ENCODE peak calls at places on chromosomes 1 and 21, in ten cellular contexts. U, J, P, N, E, X, K, W, T and S are unnamed samples. For H3K9me3, the result is how much of the 10 kb centered on the place peaks cover.

GRCh38 chr1:201488817-201489581 is 17.9 kb downstream of the CSRP1 start:
- DNase-seq in U (no peak), J (no peak), P (no peak), N (no peak), E (no peak), X (no peak), K (peak), W (no peak), T (no peak), S (no peak)

GRCh38 chr1:174447866-174448530 is at the start of gene GPR52:
- DNase-seq in U (no peak), J (no peak), P (no peak), N (no peak), E (no peak), X (no peak), K (no peak), W (no peak), T (no peak), S (no peak)

GRCh38 chr1:56094168-56094567 is 485.2 kb downstream of the PLPP3 start:
- DNase-seq in U (no peak), J (no peak), P (no peak), N (no peak), E (no peak), X (no peak), K (no peak), W (no peak), T (no peak), S (no peak)

GRCh38 chr21:28127390-28127789 is 865.3 kb downstream of the LTN1 start:
- DNase-seq in U (no peak), J (no peak), P (no peak), N (no peak), E (no peak), X (no peak), K (no peak), W (no peak), T (no peak), S (no peak)

GRCh38 chr1:243950166-243950565 is 100.1 kb upstream of the AKT3 start:
- DNase-seq in U (no peak), J (no peak), P (no peak), N (no peak), E (no peak), X (no peak), K (peak), W (no peak), T (no peak), S (no peak)

GRCh38 chr1:1004780-1005697 is 5.1 kb upstream of the HES4 start:
- DNase-seq in U (no peak), J (no peak), P (peak), N (no peak), E (no peak), X (no peak), K (no peak), W (no peak), T (peak), S (no peak)

GRCh38 chr1:200659269-200659668 is 10.4 kb downstream of the DDX59 start:
- DNase-seq in U (peak), J (no peak), P (no peak), N (no peak), E (no peak), X (no peak), K (peak), W (no peak), T (no peak), S (no peak)

GRCh38 chr1:9112961-9113880 is 15.7 kb downstream of the GPR157 start:
- DNase-seq in U (no peak), J (no peak), P (no peak), N (no peak), E (no peak), X (no peak), K (peak), W (no peak), T (no peak), S (no peak)

GRCh38 chr1:9478021-9478420 is 61.2 kb upstream of the SLC25A33 start:
- DNase-seq in U (no peak), J (no peak), P (no peak), N (no peak), E (no peak), X (no peak), K (no peak), W (no peak), T (no peak), S (no peak)

GRCh38 chr1:228161866-228162265 is 3.7 kb upstream of the IBA57 start:
- DNase-seq in U (no peak), J (no peak), P (no peak), N (no peak), E (no peak), X (no peak), K (no peak), W (no peak), T (no peak), S (no peak)

GRCh38 chr1:94118013-94118412 is 2.9 kb downstream of the ABCA4 start:
- DNase-seq in U (no peak), J (no peak), P (no peak), N (no peak), E (no peak), X (no peak), K (no peak), W (peak), T (no peak), S (no peak)

GRCh38 chr1:206453111-206453510 is 17.2 kb upstream of the IKBKE start:
- DNase-seq in U (no peak), J (no peak), P (no peak), N (no peak), E (no peak), X (no peak), K (no peak), W (no peak), T (no peak), S (no peak)

GRCh38 chr1:31744165-31744888 is 19.8 kb downstream of the ADGRB2 start:
- DNase-seq in U (no peak), J (no peak), P (no peak), N (peak), E (no peak), X (no peak), K (no peak), W (no peak), T (no peak), S (no peak)

GRCh38 chr1:230868736-230869385 is 540 bp upstream of the C1orf198 start:
- DNase-seq in U (no peak), J (no peak), P (peak), N (peak), E (no peak), X (no peak), K (peak), W (no peak), T (no peak), S (no peak)

GRCh38 chr1:1371354-1371740 is 3.7 kb downstream of the AURKAIP1 start:
- DNase-seq in U (no peak), J (no peak), P (no peak), N (no peak), E (no peak), X (peak), K (no peak), W (no peak), T (no peak), S (no peak)

GRCh38 chr1:15735304-15736034 is 589 bp upstream of the SLC25A34 start:
- DNase-seq in U (no peak), J (no peak), P (no peak), N (no peak), E (no peak), X (no peak), K (no peak), W (no peak), T (no peak), S (no peak)

GRCh38 chr21:24693779-24694178 is 913.5 kb downstream of the MRPL39 start:
- DNase-seq in U (no peak), J (no peak), P (no peak), N (no peak), E (no peak), X (no peak), K (no peak), W (no peak), T (no peak), S (no peak)

GRCh38 chr1:11561740-11562139 is 82.8 kb downstream of the DISP3 start:
- DNase-seq in U (no peak), J (no peak), P (no peak), N (no peak), E (no peak), X (no peak), K (no peak), W (no peak), T (no peak), S (no peak)

GRCh38 chr1:206581571-206581981 is 30.7 kb downstream of the EIF2D start:
- DNase-seq in U (no peak), J (no peak), P (no peak), N (no peak), E (no peak), X (peak), K (no peak), W (no peak), T (peak), S (no peak)

GRCh38 chr1:58986996-58987767 is 203.3 kb upstream of the JUN start:
- DNase-seq in U (no peak), J (no peak), P (no peak), N (peak), E (no peak), X (no peak), K (no peak), W (no peak), T (no peak), S (no peak)

GRCh38 chr1:57894315-57894714 is 470.5 kb upstream of the DAB1 start:
- DNase-seq in U (no peak), J (no peak), P (no peak), N (no peak), E (no peak), X (no peak), K (peak), W (no peak), T (no peak), S (no peak)

GRCh38 chr1:212213754-212214153 is 71.5 kb upstream of the PPP2R5A start:
- DNase-seq in U (no peak), J (no peak), P (no peak), N (no peak), E (no peak), X (no peak), K (no peak), W (no peak), T (no peak), S (no peak)

GRCh38 chr1:17686258-17686657 is 68.9 kb upstream of the ACTL8 start:
- DNase-seq in U (no peak), J (no peak), P (peak), N (no peak), E (no peak), X (no peak), K (no peak), W (no peak), T (no peak), S (no peak)

GRCh38 chr1:184930232-184930631 is 44.1 kb downstream of the NIBAN1 start:
- DNase-seq in U (no peak), J (no peak), P (no peak), N (no peak), E (no peak), X (no peak), K (no peak), W (no peak), T (no peak), S (no peak)

GRCh38 chr1:94617139-94617805 is 75.7 kb upstream of the F3 start:
- DNase-seq in U (no peak), J (no peak), P (no peak), N (no peak), E (no peak), X (no peak), K (peak), W (no peak), T (no peak), S (no peak)

GRCh38 chr1:222457513-222457912 is 90.4 kb downstream of the HHIPL2 start:
- DNase-seq in U (no peak), J (no peak), P (no peak), N (no peak), E (no peak), X (no peak), K (no peak), W (no peak), T (no peak), S (no peak)

GRCh38 chr1:222455188-222455879 is 92.6 kb downstream of the HHIPL2 start:
- DNase-seq in U (peak), J (peak), P (peak), N (peak), E (peak), X (peak), K (peak), W (peak), T (peak), S (no peak)

GRCh38 chr1:222457084-222457483 is 90.8 kb downstream of the HHIPL2 start:
- DNase-seq in U (no peak), J (no peak), P (no peak), N (no peak), E (no peak), X (no peak), K (no peak), W (no peak), T (no peak), S (no peak)

GRCh38 chr1:222454196-222454595 is 93.7 kb downstream of the HHIPL2 start:
- DNase-seq in U (no peak), J (no peak), P (no peak), N (no peak), E (no peak), X (no peak), K (no peak), W (no peak), T (no peak), S (no peak)

DNA sequence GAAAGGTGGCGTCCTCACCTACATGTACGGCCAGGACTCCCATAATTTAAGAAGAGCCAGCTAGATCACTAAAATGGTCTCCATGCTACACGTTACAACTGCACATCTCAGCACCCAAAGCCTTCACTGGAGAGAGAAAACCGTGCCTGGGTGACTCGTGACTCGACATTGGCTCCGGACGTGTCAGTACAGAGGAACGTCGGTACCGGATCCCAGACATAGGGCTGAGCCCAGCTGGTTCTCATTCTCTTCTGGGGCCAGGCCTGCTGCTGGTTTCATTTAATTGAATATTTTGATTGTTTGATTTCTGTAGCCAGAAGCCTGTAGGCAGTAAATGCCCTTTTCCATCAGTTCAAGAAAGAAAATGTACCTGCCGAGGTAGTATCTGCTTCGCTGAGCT is 93.1 kb downstream of the HHIPL2 start:
- DNase-seq in U (no peak), J (no peak), P (no peak), N (no peak), E (no peak), X (no peak), K (no peak), W (no peak), T (no peak), S (no peak)
- H3K27ac ChIP-seq in U (no peak), J (no peak), P (no peak), N (no peak), E (peak), X (no peak), K (peak), W (no peak), T (no peak), S (no peak)

GRCh38 chr1:152667625-152668024 is 4.4 kb downstream of the LCE2D start:
- DNase-seq in U (no peak), J (no peak), P (no peak), N (no peak), E (no peak), X (no peak), K (no peak), W (no peak), T (no peak), S (no peak)

DNA sequence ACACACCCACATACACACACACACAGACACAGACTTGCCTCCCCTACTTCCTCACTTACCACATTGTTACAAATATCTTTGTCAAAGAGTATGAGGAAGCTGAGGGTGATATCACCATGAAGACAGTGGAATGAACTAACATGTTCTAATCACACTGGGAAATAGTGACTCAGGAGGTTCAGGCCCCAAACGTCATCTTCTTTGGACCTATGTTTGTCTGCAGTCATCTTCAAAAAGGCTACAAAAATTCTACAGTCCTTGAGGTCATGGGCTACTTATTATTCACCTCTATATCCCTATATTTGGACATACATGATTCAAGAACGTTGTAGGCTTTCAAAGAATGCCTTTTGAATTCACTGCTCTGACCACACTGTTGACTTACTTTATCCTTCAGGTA is 2.1 kb upstream of the LCE2C start:
- DNase-seq in U (no peak), J (no peak), P (no peak), N (no peak), E (no peak), X (no peak), K (no peak), W (no peak), T (no peak), S (no peak)
- H3K9me3 ChIP-seq in U (half or more), J (under half), P (under half), N (under half), E (under half), X (under half), K (under half), W (under half), T (under half), S (under half)

DNA sequence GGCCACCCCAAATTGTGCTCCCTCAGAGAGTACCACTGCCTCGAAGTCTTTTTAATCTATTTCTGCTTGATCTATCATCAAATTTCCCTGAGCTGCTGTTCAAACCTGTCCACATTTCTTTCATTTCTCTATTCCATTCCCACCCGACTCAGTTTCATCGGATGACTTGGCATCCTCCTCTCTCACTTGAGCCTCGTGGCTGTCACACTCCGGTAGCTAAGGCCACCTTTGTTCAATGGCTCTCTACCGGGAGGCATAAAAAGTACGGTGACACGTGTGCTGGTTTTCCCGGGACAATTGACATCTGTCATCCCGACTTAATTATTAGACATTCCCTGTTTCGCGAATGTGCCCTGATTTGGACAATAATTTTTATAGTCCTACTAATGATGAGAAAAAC is 22.6 kb downstream of the MIS18A start:
- DNase-seq in U (no peak), J (no peak), P (no peak), N (no peak), E (no peak), X (no peak), K (no peak), W (no peak), T (no peak), S (no peak)
- H3K27ac ChIP-seq in U (no peak), J (no peak), P (peak), N (no peak), E (peak), X (no peak), K (no peak), W (no peak), T (no peak), S (no peak)

DNA sequence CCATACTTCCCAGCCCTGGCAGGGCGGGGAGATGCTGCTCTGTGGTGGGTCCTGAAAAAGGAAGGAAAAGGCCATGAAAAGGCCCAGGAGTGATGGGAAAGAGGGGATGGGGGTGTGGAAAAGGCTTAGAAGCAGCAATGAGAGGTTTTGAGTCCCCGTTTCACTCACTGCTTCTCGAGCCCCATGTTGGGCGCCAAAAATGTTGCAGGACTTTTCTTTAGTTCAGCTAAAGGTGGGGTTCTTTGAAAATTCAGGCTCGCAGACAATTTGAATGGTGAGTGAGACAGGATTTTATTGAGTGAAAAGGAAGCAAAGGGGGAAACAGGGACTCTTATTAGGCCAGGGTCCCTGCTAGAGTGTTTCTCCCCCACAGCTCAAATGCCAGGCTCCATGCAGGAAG is 93.1 kb downstream of the MRPS6 start:
- DNase-seq in U (no peak), J (no peak), P (no peak), N (peak), E (no peak), X (no peak), K (peak), W (no peak), T (no peak), S (no peak)
- H3K9me3 ChIP-seq in U (under half), J (under half), P (under half), N (under half), E (half or more), X (half or more), K (under half), W (under half), T (under half), S (under half)

GRCh38 chr1:167331650-167332049 is 111.0 kb downstream of the POU2F1 start:
- DNase-seq in U (no peak), J (no peak), P (no peak), N (no peak), E (no peak), X (no peak), K (no peak), W (no peak), T (no peak), S (no peak)

GRCh38 chr1:167330601-167331293 is 110.1 kb downstream of the POU2F1 start:
- DNase-seq in U (no peak), J (no peak), P (no peak), N (peak), E (no peak), X (no peak), K (no peak), W (no peak), T (no peak), S (no peak)

GRCh38 chr1:167332503-167332902 is 111.8 kb downstream of the POU2F1 start:
- DNase-seq in U (no peak), J (no peak), P (no peak), N (no peak), E (no peak), X (no peak), K (no peak), W (no peak), T (no peak), S (no peak)

GRCh38 chr1:167328306-167328705 is 107.6 kb downstream of the POU2F1 start:
- DNase-seq in U (no peak), J (no peak), P (no peak), N (peak), E (no peak), X (no peak), K (no peak), W (no peak), T (no peak), S (no peak)

DNA sequence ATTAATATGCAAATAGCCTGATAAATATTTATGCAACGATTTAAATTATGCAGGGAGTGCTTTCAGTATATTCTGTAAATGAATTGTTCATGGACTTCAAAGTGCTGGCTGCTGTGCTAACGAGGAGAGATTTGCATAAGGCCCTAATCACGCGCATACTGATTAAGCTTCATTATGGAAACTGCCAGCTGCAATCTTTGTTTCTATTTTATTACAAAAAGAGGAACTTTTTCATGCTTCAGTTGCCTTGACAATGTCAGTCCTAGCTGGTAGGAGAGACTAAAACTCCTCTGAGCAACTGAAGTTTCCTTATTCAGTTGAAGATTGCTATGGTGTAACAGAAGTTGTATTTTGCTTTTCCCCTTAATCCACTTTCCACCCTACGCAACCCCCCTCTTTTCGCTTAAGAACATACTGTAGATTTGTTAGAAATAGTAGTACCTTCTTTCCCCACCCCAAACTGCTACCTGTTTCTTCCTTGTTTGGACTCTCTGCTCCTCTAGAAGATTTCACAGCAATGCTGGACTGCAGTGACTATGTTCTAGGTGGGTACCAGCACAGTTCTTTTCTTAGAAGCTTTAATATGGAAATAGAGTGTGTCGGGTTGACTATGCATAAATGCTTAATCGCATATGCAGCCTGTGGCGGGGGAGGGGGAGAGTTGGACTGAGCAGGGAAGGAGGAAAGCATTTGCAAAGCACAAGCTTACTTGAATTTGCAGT is 108.2 kb downstream of the POU2F1 start:
- DNase-seq in U (no peak), J (no peak), P (no peak), N (peak), E (no peak), X (no peak), K (no peak), W (no peak), T (no peak), S (peak)
- H3K27ac ChIP-seq in U (no peak), J (no peak), P (no peak), N (peak), E (no peak), X (no peak), K (no peak), W (peak), T (no peak), S (peak)